ENCODE peak calls at places on chromosome 4, in five cellular contexts. J is adrenal gland, Z is breast epithelium, N is HCT116, D is fibroblast of lung. M is an unnamed sample.

GRCh38 chr4:151238477-151238876 is 38.5 kb upstream of the PRSS48 start:
- DNase-seq in J (no peak), Z (no peak), N (no peak), D (peak; percentile 54), M (no peak)

GRCh38 chr4:56653461-56654237 is 27.4 kb downstream of the HOPX start:
- DNase-seq in J (no peak), Z (no peak), N (no peak), D (no peak), M (no peak)

GRCh38 chr4:65646136-65646535 is 24.2 kb downstream of the EPHA5 start:
- DNase-seq in J (no peak), Z (no peak), N (no peak), D (no peak), M (no peak)

GRCh38 chr4:177246636-177247584 is 62.8 kb upstream of the NEIL3 start:
- DNase-seq in J (no peak), Z (no peak), N (no peak), D (peak; percentile 78), M (no peak)

GRCh38 chr4:118112647-118113046 is 78.4 kb downstream of the NDST3 start:
- DNase-seq in J (no peak), Z (no peak), N (no peak), D (no peak), M (no peak)

GRCh38 chr4:24843121-24843520 is 47.7 kb downstream of the SOD3 start:
- DNase-seq in J (no peak), Z (no peak), N (no peak), D (no peak), M (no peak)

GRCh38 chr4:83093060-83093640 is 21.4 kb downstream of the PLAC8 start:
- DNase-seq in J (no peak), Z (no peak), N (no peak), D (no peak), M (no peak)

GRCh38 chr4:170004656-170005250 is 21.4 kb downstream of the MFAP3L start:
- DNase-seq in J (no peak), Z (no peak), N (no peak), D (no peak), M (no peak)

GRCh38 chr4:10326075-10326474 is 131.2 kb downstream of the ZNF518B start:
- DNase-seq in J (no peak), Z (no peak), N (no peak), D (no peak), M (no peak)

GRCh38 chr4:113461281-113461680 is 300.3 kb downstream of the CAMK2D start:
- DNase-seq in J (no peak), Z (no peak), N (no peak), D (no peak), M (no peak)

GRCh38 chr4:113455081-113455480 is 306.5 kb downstream of the CAMK2D start:
- DNase-seq in J (no peak), Z (no peak), N (no peak), D (no peak), M (no peak)

GRCh38 chr4:113462286-113462685 is 299.3 kb downstream of the CAMK2D start:
- DNase-seq in J (no peak), Z (no peak), N (no peak), D (no peak), M (no peak)

GRCh38 chr4:113452868-113453620 is 308.5 kb downstream of the CAMK2D start:
- DNase-seq in J (peak; percentile 29), Z (no peak), N (no peak), D (peak; percentile 56), M (no peak)

GRCh38 chr4:113457886-113458285 is 303.7 kb downstream of the CAMK2D start:
- DNase-seq in J (no peak), Z (no peak), N (no peak), D (no peak), M (no peak)
- TF ChIP-seq CTCF in J (no peak), Z (no peak), N (no peak), D (no peak), M (no peak)

GRCh38 chr4:139301143-139301820 is at the start of gene NAA15:
- DNase-seq in J (peak; percentile 99), Z (peak; percentile 97), N (peak; percentile 97), D (peak; percentile 98), M (peak; percentile 98)
- TF ChIP-seq CTCF in J (no peak), Z (no peak), N (no peak), D (no peak), M (no peak)

DNA sequence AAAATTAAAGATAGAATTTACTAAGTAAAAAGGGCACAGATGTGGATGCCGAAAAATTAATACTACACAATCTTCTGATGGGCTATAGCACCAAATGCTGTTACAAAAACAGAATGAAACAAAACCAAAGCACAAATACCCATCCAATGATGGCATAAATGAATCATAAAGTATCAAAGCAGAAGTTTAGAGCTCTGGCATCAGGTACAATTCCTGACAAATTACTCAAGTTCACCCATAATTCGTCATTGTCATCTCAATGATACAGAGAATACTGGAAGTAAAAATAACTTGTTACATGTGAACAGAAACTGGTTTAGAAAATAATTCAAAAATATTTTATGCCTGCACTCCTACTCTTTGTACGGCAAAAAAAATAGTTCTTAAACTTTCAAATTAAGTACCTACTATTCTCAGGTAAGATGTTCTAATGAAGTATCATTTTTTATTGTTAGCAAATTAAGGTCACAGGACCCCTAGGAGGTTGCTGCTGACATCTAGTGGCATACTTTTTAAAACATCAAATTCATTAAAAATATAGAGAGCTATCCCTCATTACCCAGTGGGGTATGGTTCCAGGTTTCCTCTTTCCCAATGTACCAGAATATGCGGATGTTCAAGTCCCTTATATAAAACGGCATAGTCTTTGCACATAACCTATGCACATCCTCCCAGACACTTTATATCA is 126.1 kb downstream of the INPP4B start:
- DNase-seq in J (no peak), Z (no peak), N (peak; percentile 68), D (peak; percentile 48), M (no peak)
- TF ChIP-seq CTCF in J (peak; percentile 64), Z (no peak), N (peak; percentile 72), D (peak; percentile 55), M (peak; percentile 15)

GRCh38 chr4:21763865-21764264 is 184.7 kb downstream of the KCNIP4 start:
- DNase-seq in J (no peak), Z (no peak), N (no peak), D (no peak), M (no peak)
- TF ChIP-seq CTCF in J (no peak), Z (no peak), N (no peak), D (no peak), M (no peak)

GRCh38 chr4:138903185-138903584 is 112.4 kb upstream of the NOCT start:
- DNase-seq in J (no peak), Z (no peak), N (no peak), D (no peak), M (no peak)
- TF ChIP-seq CTCF in J (no peak), Z (no peak), N (no peak), D (no peak), M (no peak)

GRCh38 chr4:2009651-2010233 is 968 bp upstream of the NELFA start:
- DNase-seq in J (peak; percentile 84), Z (no peak), N (peak; percentile 43), D (peak; percentile 53), M (peak; percentile 78)
- TF ChIP-seq CTCF in J (peak; percentile 34), Z (no peak), N (no peak), D (peak; percentile 21), M (no peak)

GRCh38 chr4:109658871-109659410 is 44.3 kb downstream of the CASP6 start:
- DNase-seq in J (peak; percentile 4), Z (no peak), N (no peak), D (peak; percentile 28), M (no peak)
- TF ChIP-seq CTCF in J (no peak), Z (no peak), N (peak; percentile 4), D (no peak), M (no peak)

GRCh38 chr4:72951147-72951546 is 118.4 kb downstream of the COX18 start:
- DNase-seq in J (no peak), Z (no peak), N (no peak), D (no peak), M (no peak)
- TF ChIP-seq CTCF in J (no peak), Z (no peak), N (no peak), D (peak; percentile 28), M (peak; percentile 32)

M was measured in glutamatergic neuron.